ENCODE peak calls at places on chromosomes 12 and 14, in ten cellular contexts. D is ovary, O is testis, M is uterus, A is IMR-90, Q is heart left ventricle, N is Peyer's patch, U is lower leg skin, T is HepG2, I is H1. K is an unnamed sample.

GRCh38 chr12:88993655-88994054 is 358.6 kb downstream of the DUSP6 start:
- DNase-seq in N (no peak), I (no peak), O (no peak), D (no peak), A (peak), T (peak), U (no peak), M (no peak), Q (no peak), K (no peak)

GRCh38 chr12:96985515-96986362 is 78.7 kb downstream of the NEDD1 start:
- DNase-seq in A (no peak), O (peak), U (peak), M (peak), D (no peak), T (no peak), Q (no peak), I (no peak), N (no peak), K (peak)

GRCh38 chr14:81164167-81164774 is 56.5 kb downstream of the GTF2A1 start:
- DNase-seq in N (peak), T (peak), U (no peak), D (no peak), I (peak), O (peak), A (peak), M (peak), Q (peak), K (no peak)

GRCh38 chr12:92987362-92987761 is 58.3 kb upstream of the EEA1 start:
- DNase-seq in U (no peak), D (no peak), Q (peak), O (peak), I (no peak), N (no peak), A (peak), M (no peak), T (peak), K (no peak)

GRCh38 chr12:92010368-92010767 is 135.3 kb downstream of the BTG1 start:
- DNase-seq in A (no peak), M (no peak), N (no peak), Q (no peak), O (no peak), T (no peak), U (no peak), I (no peak), D (no peak), K (no peak)

GRCh38 chr12:10405294-10405693 is 4.3 kb downstream of the KLRC4 start:
- DNase-seq in Q (no peak), I (no peak), N (no peak), T (no peak), A (no peak), M (no peak), U (no peak), D (no peak), O (no peak), K (no peak)

GRCh38 chr12:5988659-5989116 is 43.6 kb upstream of the ANO2 start:
- DNase-seq in I (peak), Q (peak), N (peak), U (peak), O (peak), M (peak), A (peak), T (peak), D (peak), K (peak)

GRCh38 chr12:65685514-65685913 is 138.8 kb upstream of the HMGA2 start:
- DNase-seq in U (no peak), Q (no peak), A (peak), D (no peak), O (no peak), M (no peak), I (no peak), T (peak), N (no peak), K (no peak)

GRCh38 chr12:116053479-116054195 is 223.9 kb downstream of the MED13L start:
- DNase-seq in I (no peak), T (peak), O (peak), D (peak), N (no peak), A (peak), U (peak), Q (no peak), M (peak), K (peak)

GRCh38 chr12:87679262-87679661 is 349.9 kb downstream of the C12orf50 start:
- DNase-seq in M (no peak), Q (no peak), D (no peak), N (no peak), O (no peak), U (no peak), A (peak), T (no peak), I (no peak), K (no peak)

GRCh38 chr12:56775638-56776037 is 12.5 kb downstream of the HSD17B6 start:
- DNase-seq in U (no peak), A (no peak), N (no peak), M (no peak), Q (no peak), T (no peak), O (no peak), I (no peak), D (no peak), K (no peak)

GRCh38 chr12:27382126-27382795 is 49.6 kb downstream of the BMAL2 start:
- DNase-seq in A (no peak), T (no peak), N (no peak), I (no peak), U (no peak), Q (no peak), O (no peak), M (no peak), D (no peak), K (no peak)

GRCh38 chr12:645563-646071 is 17.6 kb downstream of the NINJ2 start:
- DNase-seq in D (peak), M (peak), O (peak), Q (peak), A (peak), N (no peak), T (peak), U (no peak), I (no peak), K (no peak)

GRCh38 chr14:91059576-91060471 is 617 bp downstream of the RPS6KA5 start:
- DNase-seq in O (peak), D (peak), T (peak), U (peak), N (peak), I (peak), A (no peak), Q (peak), M (no peak), K (peak)

GRCh38 chr14:97970222-97970621 is 1173.0 kb downstream of the VRK1 start:
- DNase-seq in O (no peak), M (no peak), A (no peak), N (no peak), U (no peak), D (no peak), Q (no peak), T (no peak), I (no peak), K (no peak)

GRCh38 chr14:86774916-86775315 is 1218.1 kb downstream of the GALC start:
- DNase-seq in U (no peak), O (no peak), Q (no peak), A (no peak), N (no peak), I (no peak), M (no peak), T (no peak), D (no peak), K (no peak)

GRCh38 chr14:95835331-95835730 is 41.3 kb upstream of the TUNAR start:
- DNase-seq in U (no peak), D (no peak), I (no peak), A (peak), M (no peak), T (peak), N (no peak), O (no peak), Q (no peak), K (no peak)

GRCh38 chr14:32073537-32074189 is 3.4 kb upstream of the ARHGAP5 start:
- DNase-seq in M (no peak), Q (peak), D (no peak), T (peak), O (peak), U (no peak), I (no peak), A (peak), N (peak), K (no peak)

DNA sequence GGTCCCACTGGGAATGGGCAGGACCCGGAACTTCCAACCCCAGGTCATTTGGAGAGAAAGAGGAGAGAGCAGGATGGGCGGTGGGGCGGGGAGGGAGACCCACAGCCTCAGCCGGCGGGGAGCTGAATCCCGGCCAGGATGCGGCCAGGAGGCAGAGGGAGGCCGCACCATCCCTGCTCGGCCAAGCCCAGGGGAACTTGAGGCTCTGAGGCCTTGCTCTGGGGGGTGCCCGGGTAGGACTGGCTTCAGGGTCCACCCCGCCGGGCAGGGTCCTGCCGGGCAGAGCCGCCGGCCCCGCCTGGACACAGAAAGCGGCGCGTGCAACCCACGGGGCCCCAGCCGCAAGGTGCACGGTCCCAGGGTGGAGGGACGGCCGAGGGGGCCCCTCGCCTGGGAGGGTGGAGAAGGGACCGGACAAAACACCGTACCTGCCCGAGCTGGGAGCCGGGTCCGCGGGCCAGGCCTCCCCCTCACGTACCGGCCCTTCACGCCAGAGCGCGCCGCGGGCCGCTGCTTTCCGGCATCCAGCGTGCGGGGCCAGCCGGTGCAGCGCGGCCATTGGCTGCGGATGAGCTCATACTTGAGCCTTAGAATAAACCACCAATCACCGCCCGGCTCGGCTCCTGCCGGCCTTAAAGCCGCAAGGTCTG is at the start of gene RPS6KL1:
- DNase-seq in U (peak), Q (peak), M (peak), I (peak), O (peak), A (peak), T (peak), D (peak), N (peak), K (peak)
- TF ChIP-seq POLR2A in U (no peak), Q (no peak), M (no peak), I (peak), O (no peak), A (no peak), T (peak), D (no peak), N (no peak), K (no peak)

GRCh38 chr12:55720894-55721444 is 776 bp downstream of the RDH5 start:
- DNase-seq in D (no peak), M (peak), A (peak), I (no peak), O (peak), Q (peak), U (peak), T (peak), N (no peak), K (peak)
- TF ChIP-seq CTCF in D (peak), M (peak), A (peak), I (peak), O (peak), Q (peak), U (no peak), T (peak), N (peak), K (peak)

GRCh38 chr12:130162771-130163460 is 652 bp downstream of the FZD10 start:
- DNase-seq in Q (no peak), U (peak), A (no peak), M (no peak), I (no peak), D (no peak), N (no peak), O (no peak), T (no peak), K (no peak)
- H3K4me3 ChIP-seq in Q (peak), U (peak), A (no peak), M (peak), I (peak), D (peak), N (peak), O (peak), T (no peak), K (peak)

DNA sequence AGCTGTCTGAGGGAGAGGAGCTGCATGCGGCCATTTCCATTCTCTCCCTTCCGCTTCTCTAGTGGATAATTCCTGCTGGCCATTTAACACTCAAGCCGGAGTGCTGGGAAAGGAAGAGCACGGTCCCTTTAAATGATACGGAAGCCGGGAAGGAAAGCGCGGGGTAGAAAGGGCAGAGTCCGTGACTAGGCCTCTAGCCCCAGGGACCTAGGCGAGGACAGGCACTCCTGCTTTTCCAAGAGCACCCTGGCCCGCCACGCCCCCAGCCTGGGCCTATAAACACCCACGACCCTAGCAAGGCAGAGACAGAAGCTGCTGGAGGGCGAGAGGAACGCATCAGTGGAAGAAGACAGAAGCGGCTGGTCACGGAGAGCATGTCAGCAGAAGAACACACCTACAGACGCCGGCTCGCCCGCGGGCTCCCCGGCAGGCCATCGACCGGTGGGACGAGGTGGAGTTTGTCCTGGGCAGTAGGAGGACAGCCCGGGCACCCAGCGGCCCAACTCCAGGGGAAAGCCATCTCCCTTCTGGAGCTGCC is 1206.6 kb upstream of the TMEM132C start:
- DNase-seq in N (no peak), T (no peak), O (peak), M (no peak), A (no peak), D (no peak), I (no peak), Q (no peak), U (no peak), K (no peak)
- TF ChIP-seq POLR2A in N (peak), T (no peak), O (no peak), M (no peak), A (no peak), D (no peak), I (no peak), Q (no peak), U (no peak), K (no peak)

GRCh38 chr14:73773441-73774243 is 59.5 kb upstream of the PNMA1 start:
- DNase-seq in I (no peak), Q (no peak), M (no peak), U (no peak), N (no peak), T (no peak), D (no peak), O (no peak), A (no peak), K (peak)
- TF ChIP-seq CTCF in I (no peak), Q (no peak), M (no peak), U (no peak), N (no peak), T (no peak), D (no peak), O (no peak), A (no peak), K (no peak)

DNA sequence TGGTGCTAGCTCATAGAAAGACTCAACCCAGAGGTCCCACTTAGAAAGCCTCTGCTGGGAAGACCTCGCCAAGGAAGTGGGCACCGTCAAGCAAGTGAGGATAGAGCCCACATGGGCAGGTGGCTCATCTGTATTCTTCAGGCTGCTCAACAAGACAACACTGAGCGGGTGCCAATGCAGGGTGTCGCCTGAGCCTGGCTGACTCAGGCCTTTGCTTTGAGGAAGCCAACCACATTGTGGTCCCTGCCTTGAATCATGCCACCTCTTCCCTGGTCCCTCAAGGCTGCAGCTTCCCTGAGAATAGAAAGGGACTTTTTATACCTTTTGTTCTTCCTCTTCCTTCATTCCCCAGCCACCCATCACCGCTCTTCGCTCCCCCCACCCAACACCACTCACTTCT is 2.1 kb upstream of the RNASE13 start:
- DNase-seq in O (no peak), M (no peak), T (no peak), I (no peak), A (no peak), D (no peak), U (peak), Q (no peak), N (no peak), K (no peak)
- H3K4me3 ChIP-seq in O (no peak), M (no peak), T (no peak), I (no peak), A (no peak), D (no peak), U (no peak), Q (no peak), N (no peak), K (no peak)

K was measured in suprapubic skin.